ENCODE peak calls at places on chromosomes 4 and X, in four cellular contexts. One of them, this sample, is unnamed. For H3K4me1, the result is how much of the 10 kb centered on the place peaks cover.

GRCh38 chr4:35087216-35087615 is 1157.1 kb downstream of the ARAP2 start:
- DNase-seq in body of pancreas: no peak
- DNase-seq in heart right ventricle: no peak
- DNase-seq in left ventricle myocardium inferior: no peak
- DNase-seq in this sample: no peak

GRCh38 chr4:138938371-138938699 is 77.2 kb upstream of the NOCT start:
- DNase-seq in heart right ventricle: no peak
- DNase-seq in left ventricle myocardium inferior: no peak
- DNase-seq in body of pancreas: no peak
- DNase-seq in this sample: no peak

GRCh38 chr4:119477412-119478053 is 151.1 kb downstream of the PDE5A start:
- DNase-seq in left ventricle myocardium inferior: no peak
- DNase-seq in body of pancreas: no peak
- DNase-seq in heart right ventricle: no peak
- DNase-seq in this sample: no peak

GRCh38 chrX:154517101-154517781 is 1.2 kb upstream of the FAM3A start:
- DNase-seq in body of pancreas: no peak
- DNase-seq in heart right ventricle: no peak
- DNase-seq in left ventricle myocardium inferior: no peak
- DNase-seq in this sample: no peak

GRCh38 chr4:111839186-111839585 is 306.1 kb upstream of the FAM241A start:
- DNase-seq in body of pancreas: no peak
- DNase-seq in heart right ventricle: no peak
- DNase-seq in left ventricle myocardium inferior: no peak
- DNase-seq in this sample: no peak

GRCh38 chrX:27731962-27732361 is 75.8 kb upstream of the MAGEB10 start:
- DNase-seq in body of pancreas: no peak
- DNase-seq in heart right ventricle: no peak
- DNase-seq in left ventricle myocardium inferior: no peak
- DNase-seq in this sample: no peak

GRCh38 chr4:7055111-7055989 is 12.2 kb downstream of the TADA2B start:
- DNase-seq in heart right ventricle: no peak
- DNase-seq in body of pancreas: no peak
- DNase-seq in left ventricle myocardium inferior: no peak
- DNase-seq in this sample: no peak

GRCh38 chrX:8946488-8947050 is 87.4 kb downstream of the FAM9B start:
- DNase-seq in left ventricle myocardium inferior: no peak
- DNase-seq in heart right ventricle: no peak
- DNase-seq in body of pancreas: no peak
- DNase-seq in this sample: no peak

GRCh38 chr4:189304179-189304578 is 636.5 kb upstream of the FRG1 start:
- DNase-seq in heart right ventricle: no peak
- DNase-seq in left ventricle myocardium inferior: no peak
- DNase-seq in body of pancreas: no peak
- DNase-seq in this sample: no peak

GRCh38 chrX:106933538-106933961 is 13.3 kb downstream of the CLDN2 start:
- DNase-seq in body of pancreas: peak
- DNase-seq in left ventricle myocardium inferior: peak
- DNase-seq in heart right ventricle: no peak
- DNase-seq in this sample: peak

GRCh38 chr4:68895561-68896198 is 55.9 kb downstream of the UGT2A3 start:
- DNase-seq in left ventricle myocardium inferior: no peak
- DNase-seq in heart right ventricle: no peak
- DNase-seq in body of pancreas: no peak
- DNase-seq in this sample: no peak

GRCh38 chr4:124111922-124112321 is 600.6 kb downstream of the ANKRD50 start:
- DNase-seq in heart right ventricle: no peak
- DNase-seq in left ventricle myocardium inferior: no peak
- DNase-seq in body of pancreas: no peak
- DNase-seq in this sample: no peak

GRCh38 chrX:47483310-47484268 is 567 bp upstream of the ZNF41 start:
- DNase-seq in left ventricle myocardium inferior: peak
- DNase-seq in heart right ventricle: peak
- DNase-seq in body of pancreas: peak
- DNase-seq in this sample: no peak

GRCh38 chr4:159195400-159195799 is 92.5 kb downstream of the RAPGEF2 start:
- DNase-seq in body of pancreas: no peak
- DNase-seq in heart right ventricle: no peak
- DNase-seq in left ventricle myocardium inferior: no peak
- DNase-seq in this sample: no peak

GRCh38 chr4:109976189-109976588 is 63.5 kb downstream of the EGF start:
- DNase-seq in body of pancreas: no peak
- DNase-seq in left ventricle myocardium inferior: no peak
- DNase-seq in heart right ventricle: no peak
- DNase-seq in this sample: no peak

GRCh38 chrX:79413009-79413408 is 45.9 kb upstream of the ITM2A start:
- DNase-seq in heart right ventricle: no peak
- DNase-seq in body of pancreas: no peak
- DNase-seq in left ventricle myocardium inferior: no peak
- DNase-seq in this sample: no peak

GRCh38 chr4:104772849-104773248 is 278.2 kb upstream of the CXXC4 start:
- DNase-seq in left ventricle myocardium inferior: no peak
- DNase-seq in heart right ventricle: no peak
- DNase-seq in body of pancreas: no peak
- DNase-seq in this sample: no peak

GRCh38 chr4:108838451-108838850 is 75.6 kb upstream of the ETNPPL start:
- DNase-seq in left ventricle myocardium inferior: no peak
- DNase-seq in heart right ventricle: no peak
- DNase-seq in body of pancreas: no peak
- DNase-seq in this sample: no peak

GRCh38 chrX:4397471-4397870 is 684.0 kb upstream of the PRKX start:
- DNase-seq in body of pancreas: no peak
- DNase-seq in left ventricle myocardium inferior: no peak
- DNase-seq in heart right ventricle: no peak
- DNase-seq in this sample: no peak

GRCh38 chrX:48972214-48973164 is 845 bp upstream of the KCND1 start:
- DNase-seq in body of pancreas: peak
- DNase-seq in heart right ventricle: no peak
- DNase-seq in left ventricle myocardium inferior: no peak
- DNase-seq in this sample: peak

GRCh38 chr4:110605077-110605476 is 17.8 kb downstream of the PITX2 start:
- DNase-seq in heart right ventricle: no peak
- DNase-seq in left ventricle myocardium inferior: no peak
- DNase-seq in body of pancreas: no peak
- DNase-seq in this sample: no peak

GRCh38 chrX:46260502-46260901 is 284.7 kb downstream of the ZNF674 start:
- DNase-seq in heart right ventricle: no peak
- DNase-seq in left ventricle myocardium inferior: no peak
- DNase-seq in body of pancreas: no peak
- DNase-seq in this sample: no peak

GRCh38 chrX:48939417-48940228 is 17.8 kb downstream of the OTUD5 start:
- DNase-seq in heart right ventricle: no peak
- DNase-seq in left ventricle myocardium inferior: no peak
- DNase-seq in body of pancreas: no peak
- DNase-seq in this sample: no peak

GRCh38 chr4:111512081-111512774 is 633.0 kb upstream of the FAM241A start:
- DNase-seq in heart right ventricle: no peak
- DNase-seq in left ventricle myocardium inferior: no peak
- DNase-seq in body of pancreas: no peak
- DNase-seq in this sample: no peak

GRCh38 chrX:120213438-120214265 is 37.0 kb upstream of the ZBTB33 start:
- DNase-seq in heart right ventricle: no peak
- DNase-seq in left ventricle myocardium inferior: no peak
- DNase-seq in body of pancreas: peak
- DNase-seq in this sample: peak

GRCh38 chrX:118251251-118251650 is 94.7 kb upstream of the WDR44 start:
- DNase-seq in body of pancreas: no peak
- DNase-seq in left ventricle myocardium inferior: no peak
- DNase-seq in heart right ventricle: no peak
- DNase-seq in this sample: no peak

GRCh38 chrX:46444011-46444410 is 101.2 kb downstream of the ZNF674 start:
- DNase-seq in heart right ventricle: no peak
- DNase-seq in left ventricle myocardium inferior: no peak
- DNase-seq in body of pancreas: no peak
- DNase-seq in this sample: no peak

GRCh38 chrX:24294619-24295018 is 19.2 kb downstream of the SUPT20HL2 start:
- DNase-seq in heart right ventricle: no peak
- DNase-seq in body of pancreas: no peak
- DNase-seq in left ventricle myocardium inferior: no peak
- DNase-seq in this sample: no peak

GRCh38 chr4:97208749-97209148 is 934.5 kb downstream of the STPG2 start:
- DNase-seq in body of pancreas: no peak
- DNase-seq in heart right ventricle: no peak
- DNase-seq in left ventricle myocardium inferior: no peak
- DNase-seq in this sample: no peak

DNA sequence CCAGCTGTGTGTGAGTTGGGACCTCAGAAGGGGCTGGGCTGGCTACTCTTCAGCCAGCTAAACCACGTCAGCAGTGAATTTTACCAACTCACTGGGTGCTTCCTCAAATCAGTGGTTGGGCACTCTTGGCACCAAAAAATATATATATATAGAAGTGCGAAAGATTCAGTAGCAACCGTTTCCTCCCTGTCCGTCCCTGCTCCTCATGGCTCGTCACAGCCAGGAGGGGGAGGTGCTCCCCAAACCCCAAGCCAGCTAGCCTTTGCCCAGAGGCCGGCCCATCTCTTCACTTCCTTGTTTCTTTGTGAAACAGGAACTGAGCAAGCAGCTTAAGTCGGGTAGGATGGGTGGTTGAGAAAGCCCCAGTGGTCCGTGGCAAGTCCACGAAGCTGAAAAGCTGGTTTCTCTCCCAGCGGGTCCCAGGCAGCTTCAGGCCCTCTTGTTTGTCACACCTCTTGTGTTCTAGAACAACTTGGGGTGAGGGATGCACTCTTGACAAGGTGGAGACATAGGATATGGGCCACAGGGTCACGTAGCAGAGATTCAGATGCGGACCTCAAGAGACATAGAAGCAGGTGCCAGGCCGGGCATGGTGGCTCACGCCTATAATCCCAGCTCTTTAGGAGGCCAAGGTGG is 6.8 kb upstream of the SASH3 start:
- DNase-seq in heart right ventricle: peak
- DNase-seq in left ventricle myocardium inferior: peak
- DNase-seq in body of pancreas: no peak
- DNase-seq in this sample: peak
- H3K4me1 ChIP-seq in heart right ventricle: under half
- H3K4me1 ChIP-seq in left ventricle myocardium inferior: under half
- H3K4me1 ChIP-seq in body of pancreas: under half
- H3K4me1 ChIP-seq in this sample: under half

GRCh38 chr4:2277956-2278355 is 16.0 kb upstream of the MXD4 start:
- DNase-seq in left ventricle myocardium inferior: no peak
- DNase-seq in heart right ventricle: no peak
- DNase-seq in body of pancreas: no peak
- DNase-seq in this sample: no peak

GRCh38 chr4:2284161-2284933 is 22.4 kb upstream of the MXD4 start:
- DNase-seq in heart right ventricle: no peak
- DNase-seq in body of pancreas: no peak
- DNase-seq in left ventricle myocardium inferior: peak
- DNase-seq in this sample: no peak

GRCh38 chr4:2281575-2282343 is 19.9 kb upstream of the MXD4 start:
- DNase-seq in body of pancreas: no peak
- DNase-seq in left ventricle myocardium inferior: no peak
- DNase-seq in heart right ventricle: peak
- DNase-seq in this sample: no peak

GRCh38 chr4:2283199-2283711 is 21.3 kb upstream of the MXD4 start:
- DNase-seq in heart right ventricle: no peak
- DNase-seq in body of pancreas: no peak
- DNase-seq in left ventricle myocardium inferior: no peak
- DNase-seq in this sample: no peak

DNA sequence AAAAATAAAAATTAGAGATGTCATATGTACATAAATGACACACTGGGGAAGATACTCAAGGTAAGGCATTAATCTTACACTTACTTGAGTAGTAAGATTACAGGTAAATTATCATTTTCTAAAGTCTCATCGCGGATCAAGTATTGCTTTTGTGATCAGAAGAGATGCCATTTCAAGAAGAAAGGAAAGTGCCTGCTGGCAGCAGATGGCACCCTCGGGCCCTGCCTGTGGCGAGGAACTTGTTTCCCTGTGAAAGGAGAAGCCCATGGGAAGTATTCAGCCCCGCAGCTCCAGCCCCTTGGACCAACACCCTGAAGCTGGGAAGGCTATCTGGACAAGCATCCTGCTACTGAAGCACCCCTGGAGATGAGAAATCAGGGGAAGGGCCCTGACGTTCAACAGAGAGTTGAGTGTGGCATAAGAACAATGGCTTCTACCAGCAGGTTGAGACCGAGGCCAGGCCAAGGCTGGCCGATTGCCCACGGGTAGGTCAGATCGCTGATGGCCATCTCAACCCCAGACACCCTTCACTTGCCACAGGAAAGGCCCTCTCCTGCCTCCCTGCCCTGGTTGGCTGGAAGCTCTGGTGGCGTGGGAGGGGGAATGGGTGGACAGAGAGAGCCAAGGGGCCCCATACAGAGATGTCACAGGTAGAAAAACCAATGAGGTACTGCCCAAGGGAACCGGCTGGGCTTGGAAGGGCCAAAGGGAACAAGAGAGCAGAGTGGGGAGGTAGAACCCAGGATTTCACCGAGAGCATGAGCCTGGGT is 18.8 kb upstream of the MXD4 start:
- DNase-seq in left ventricle myocardium inferior: no peak
- DNase-seq in heart right ventricle: peak
- DNase-seq in body of pancreas: no peak
- DNase-seq in this sample: no peak
- TF ChIP-seq CTCF in left ventricle myocardium inferior: no peak
- TF ChIP-seq CTCF in heart right ventricle: no peak
- TF ChIP-seq CTCF in body of pancreas: no peak
- TF ChIP-seq CTCF in this sample: no peak

GRCh38 chr4:40311811-40312346 is 23.3 kb upstream of the CHRNA9 start:
- DNase-seq in heart right ventricle: no peak
- DNase-seq in body of pancreas: no peak
- DNase-seq in left ventricle myocardium inferior: no peak
- DNase-seq in this sample: no peak
- H3K4me1 ChIP-seq in heart right ventricle: under half
- H3K4me1 ChIP-seq in body of pancreas: under half
- H3K4me1 ChIP-seq in left ventricle myocardium inferior: under half
- H3K4me1 ChIP-seq in this sample: under half

GRCh38 chr4:98746530-98746929 is 88.1 kb upstream of the TSPAN5 start:
- DNase-seq in body of pancreas: no peak
- DNase-seq in heart right ventricle: no peak
- DNase-seq in left ventricle myocardium inferior: no peak
- DNase-seq in this sample: no peak

GRCh38 chr4:98744372-98745150 is 86.2 kb upstream of the TSPAN5 start:
- DNase-seq in heart right ventricle: no peak
- DNase-seq in left ventricle myocardium inferior: no peak
- DNase-seq in body of pancreas: no peak
- DNase-seq in this sample: no peak

GRCh38 chr4:98747659-98748091 is 89.3 kb upstream of the TSPAN5 start:
- DNase-seq in left ventricle myocardium inferior: no peak
- DNase-seq in body of pancreas: no peak
- DNase-seq in heart right ventricle: no peak
- DNase-seq in this sample: no peak

GRCh38 chr4:98746936-98747658 is 88.7 kb upstream of the TSPAN5 start:
- DNase-seq in left ventricle myocardium inferior: no peak
- DNase-seq in body of pancreas: no peak
- DNase-seq in heart right ventricle: no peak
- DNase-seq in this sample: no peak

DNA sequence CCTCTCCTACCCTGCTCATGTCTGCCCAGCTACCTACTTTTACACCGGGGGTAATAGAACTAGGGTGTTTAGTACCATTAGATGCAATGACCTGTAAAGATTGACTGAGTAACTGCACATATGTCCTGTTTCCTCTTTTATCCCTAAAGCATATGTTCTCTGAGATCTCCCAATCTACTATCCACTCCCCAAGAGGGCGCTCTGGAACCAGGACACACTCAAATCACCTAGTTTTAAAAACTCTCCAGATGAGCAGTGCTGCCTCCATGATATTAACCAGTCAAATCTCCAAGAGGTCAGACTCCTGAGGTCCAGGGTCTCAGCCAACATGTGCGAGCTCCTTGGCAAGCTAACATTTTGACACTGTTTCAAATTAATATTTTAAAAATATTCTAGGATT is 87.0 kb upstream of the TSPAN5 start:
- DNase-seq in heart right ventricle: no peak
- DNase-seq in body of pancreas: no peak
- DNase-seq in left ventricle myocardium inferior: no peak
- DNase-seq in this sample: no peak
- TF ChIP-seq CTCF in heart right ventricle: peak
- TF ChIP-seq CTCF in body of pancreas: no peak
- TF ChIP-seq CTCF in left ventricle myocardium inferior: peak
- TF ChIP-seq CTCF in this sample: no peak